ENCODE peak calls at places on chromosomes 2 and 18, in four cellular contexts. X is breast epithelium, Z is ascending aorta, A is AG04450. R is an unnamed sample.

GRCh38 chr2:142509401-142509800 is 368.1 kb upstream of the KYNU start:
- DNase-seq in Z (no peak), X (no peak), A (no peak), R (no peak)

GRCh38 chr2:147554708-147555107 is 290.1 kb upstream of the ACVR2A start:
- DNase-seq in X (no peak), A (no peak), Z (no peak), R (no peak)

GRCh38 chr18:37420315-37420880 is 145.2 kb downstream of the CELF4 start:
- DNase-seq in A (no peak), Z (no peak), X (no peak), R (no peak)

GRCh38 chr2:95050385-95051300 is 25.1 kb downstream of the MAL start:
- DNase-seq in X (no peak), Z (no peak), A (no peak), R (no peak)

GRCh38 chr2:148244593-148245292 is 223.9 kb downstream of the MBD5 start:
- DNase-seq in Z (no peak), A (peak; percentile 24), X (no peak), R (no peak)

GRCh38 chr2:127165539-127165935 is 54.6 kb downstream of the CYP27C1 start:
- DNase-seq in X (no peak), A (no peak), Z (no peak), R (no peak)

GRCh38 chr18:46624127-46624526 is 32.9 kb downstream of the LOXHD1 start:
- DNase-seq in X (no peak), A (no peak), Z (no peak), R (no peak)

GRCh38 chr2:176096986-176097819 is 2.4 kb upstream of the HOXD12 start:
- DNase-seq in Z (no peak), X (no peak), A (peak; percentile 10), R (no peak)

GRCh38 chr2:86275384-86275799 is 62.0 kb downstream of the REEP1 start:
- DNase-seq in Z (no peak), A (no peak), X (no peak), R (no peak)

GRCh38 chr18:33596178-33596854 is 18.3 kb downstream of the ASXL3 start:
- DNase-seq in A (no peak), X (no peak), Z (no peak), R (no peak)

GRCh38 chr2:80303006-80303741 is 1.4 kb downstream of the LRRTM1 start:
- DNase-seq in X (no peak), A (no peak), Z (no peak), R (no peak)

GRCh38 chr2:222706616-222707015 is 35.2 kb downstream of the MOGAT1 start:
- DNase-seq in Z (no peak), A (no peak), X (no peak), R (no peak)

GRCh38 chr18:35005963-35006577 is 35.1 kb upstream of the MAPRE2 start:
- DNase-seq in X (no peak), A (peak; percentile 27), Z (no peak), R (peak; percentile 16)

GRCh38 chr2:74474899-74475298 is 2.4 kb upstream of the MRPL53 start:
- DNase-seq in A (no peak), X (no peak), Z (no peak), R (no peak)
- TF ChIP-seq CTCF in A (peak; percentile 17), X (no peak), Z (no peak), R (peak; percentile 55)

DNA sequence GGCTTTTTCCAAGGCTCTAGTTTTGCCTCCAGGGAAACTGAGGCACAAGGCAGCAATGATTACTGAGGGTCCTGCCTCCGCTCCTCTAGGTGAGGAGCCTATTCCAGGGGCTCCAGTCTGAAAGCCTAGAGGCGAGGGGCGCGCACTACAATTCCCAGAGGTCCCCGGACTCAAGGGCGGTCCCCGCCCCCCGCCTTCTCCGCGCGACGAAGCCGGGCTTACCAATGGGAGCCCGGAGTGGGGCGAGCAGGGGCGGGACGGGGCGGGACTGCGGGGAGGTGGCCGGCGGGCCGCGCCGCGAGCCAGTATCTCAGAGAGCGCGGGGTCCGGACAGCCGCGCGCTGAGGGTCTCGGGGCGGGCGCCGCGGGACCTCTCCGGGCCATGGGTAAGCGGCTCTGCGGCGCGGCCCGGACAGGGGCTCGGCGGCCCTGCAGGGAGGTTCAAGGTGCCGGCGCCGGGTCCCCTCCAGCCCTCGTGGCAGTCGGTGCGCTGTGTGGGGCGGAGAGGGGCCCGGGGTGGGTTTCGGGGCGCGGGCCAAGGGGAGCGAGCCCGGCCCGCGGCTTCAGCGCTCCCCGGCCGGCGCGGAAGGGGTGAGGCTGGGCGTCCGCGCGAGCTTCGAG is at the start of gene ARID5A:
- DNase-seq in Z (peak; percentile 87), X (peak; percentile 95), A (peak; percentile 53), R (no peak)
- H3K4me3 ChIP-seq in Z (peak within 1 kb of the TSS; percentile 99), X (peak within 1 kb of the TSS; percentile 99), A (peak within 1 kb of the TSS; percentile 74), R (peak within 1 kb of the TSS; percentile 90)

DNA sequence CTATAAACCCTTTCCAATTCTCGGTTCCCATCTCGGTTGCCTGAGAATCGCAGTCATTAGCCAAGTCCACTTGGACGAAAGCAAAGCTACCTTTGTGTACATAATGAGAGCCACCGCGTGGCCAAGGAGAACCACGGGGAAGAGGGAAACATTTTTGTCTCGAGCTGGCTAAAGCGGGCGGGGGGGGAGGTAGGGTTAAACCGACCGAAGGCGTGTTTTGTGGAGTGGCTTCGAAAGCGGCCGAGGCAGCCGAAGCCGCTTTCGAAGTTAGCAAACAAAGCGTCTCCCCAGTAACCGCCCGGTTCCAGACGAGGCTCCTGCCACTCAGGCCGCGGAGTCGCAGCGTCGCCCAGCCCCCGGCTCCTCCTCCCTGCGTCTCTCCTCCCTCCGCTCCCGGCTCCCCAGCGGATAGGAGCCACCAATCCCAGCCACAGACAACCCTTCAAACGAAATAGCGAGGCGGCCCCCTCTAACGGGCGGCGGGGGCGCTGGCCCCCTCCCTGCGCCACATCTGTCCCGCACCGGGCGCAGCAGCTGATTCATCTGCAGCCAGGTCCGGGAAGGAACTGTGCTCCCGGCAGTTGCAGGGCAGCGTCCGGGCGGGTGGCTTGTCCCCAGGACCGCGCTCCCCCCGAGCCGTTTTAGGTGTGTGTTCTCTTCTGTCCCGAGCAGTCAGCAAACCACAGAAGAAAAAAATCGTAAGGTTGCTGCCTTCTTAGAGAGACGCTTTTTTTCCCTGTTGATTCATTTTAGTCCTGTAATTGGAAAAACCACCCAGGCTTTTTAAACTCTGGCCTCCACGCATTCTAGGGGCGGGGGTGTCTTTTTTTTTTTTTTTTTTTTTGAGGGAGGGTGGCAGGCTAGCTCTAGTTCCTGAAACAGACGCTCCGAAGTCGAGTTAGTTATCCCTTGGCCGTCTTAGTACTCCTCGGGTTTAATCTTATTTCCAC is 1.8 kb upstream of the TGIF1 start:
- DNase-seq in Z (peak; percentile 89), A (peak; percentile 88), X (peak; percentile 96), R (no peak)
- TF ChIP-seq CTCF in Z (no peak), A (peak; percentile 18), X (peak; percentile 15), R (peak; percentile 5)

GRCh38 chr18:12839057-12839525 is 44.9 kb downstream of the PTPN2 start:
- DNase-seq in Z (no peak), A (no peak), X (no peak), R (no peak)
- H3K4me3 ChIP-seq in Z (no peak overlapping the region), A (no peak overlapping the region), X (no peak overlapping the region), R (peak overlapping the region; percentile 23)

DNA sequence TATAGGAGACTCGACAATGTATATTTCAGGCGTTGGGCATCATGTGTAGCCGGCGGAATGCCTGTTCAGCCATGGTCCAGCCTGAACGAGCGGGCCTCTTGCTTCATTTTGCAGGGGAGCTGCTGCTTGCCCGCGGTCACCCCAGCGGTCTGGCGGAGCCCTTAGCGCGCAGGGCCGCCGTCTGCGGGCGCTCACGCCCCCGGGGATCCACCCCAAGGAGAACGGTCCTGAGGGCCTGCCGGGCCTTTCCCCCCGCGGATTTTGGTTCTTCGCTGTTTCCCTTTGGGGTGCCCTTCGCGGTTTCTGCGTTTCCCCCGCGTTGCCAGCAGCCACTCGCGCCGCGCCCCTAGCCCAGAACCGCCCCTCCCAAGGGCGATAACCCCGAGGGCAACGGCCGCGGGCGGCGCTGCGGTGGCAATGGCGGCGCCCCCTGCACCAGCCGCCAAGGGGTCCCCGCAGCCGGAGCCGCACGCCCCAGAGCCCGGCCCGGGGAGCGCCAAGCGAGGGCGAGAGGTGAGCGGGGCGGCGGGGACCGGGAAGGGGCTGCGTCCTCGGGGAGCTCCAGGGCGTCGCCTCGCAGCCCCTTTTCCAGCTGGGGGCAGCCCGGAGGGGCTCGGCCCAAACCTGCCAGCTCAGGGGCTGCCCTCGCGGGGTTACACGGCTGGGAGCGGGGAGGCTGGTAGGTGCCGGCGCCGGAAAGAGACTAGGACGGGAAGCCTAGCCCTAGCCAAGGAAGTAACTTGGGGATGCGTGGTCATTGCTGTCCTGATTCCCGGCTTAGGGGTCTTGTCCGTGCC is at the start of gene MFSD2B:
- DNase-seq in Z (no peak), X (no peak), A (no peak), R (no peak)
- TF ChIP-seq CTCF in Z (no peak), X (no peak), A (no peak), R (no peak)

GRCh38 chr2:112048236-112048592 is 6.9 kb upstream of the TMEM87B start:
- DNase-seq in A (no peak), Z (no peak), X (no peak), R (no peak)
- H3K4me3 ChIP-seq in A (no peak overlapping the region), Z (no peak overlapping the region), X (no peak overlapping the region), R (no peak overlapping the region)